ENCODE peak calls at places on chromosome 16, in six cellular contexts. F is Peyer's patch, K is stomach, A is IMR-90, J is HCT116, O is prostate gland. R is an unnamed sample.

GRCh38 chr16:77652399-77652798 is 69.9 kb upstream of the NUDT7 start:
- DNase-seq in F (no peak), K (no peak), A (no peak), J (no peak), O (no peak), R (no peak)

GRCh38 chr16:50071075-50071671 is 5.4 kb downstream of the HEATR3 start:
- DNase-seq in F (no peak), K (no peak), A (no peak), J (no peak), O (no peak), R (no peak)

GRCh38 chr16:70601576-70602575 is 44.5 kb upstream of the IL34 start:
- DNase-seq in F (no peak), K (no peak), A (peak; percentile 24), J (no peak), O (no peak), R (no peak)

GRCh38 chr16:57639172-57639571 is 10.7 kb downstream of the ADGRG1 start:
- DNase-seq in F (no peak), K (peak; percentile 67), A (no peak), J (no peak), O (peak; percentile 54), R (no peak)

GRCh38 chr16:72210571-72210970 is 38.6 kb upstream of the PMFBP1 start:
- DNase-seq in F (no peak), K (no peak), A (no peak), J (no peak), O (no peak), R (peak; percentile 18)

GRCh38 chr16:22311520-22311919 is 14.3 kb downstream of the POLR3E start:
- DNase-seq in F (no peak), K (no peak), A (no peak), J (no peak), O (no peak), R (no peak)

GRCh38 chr16:28538733-28539596 is at the start of gene NUPR1:
- DNase-seq in F (peak; percentile 89), K (peak; percentile 95), A (peak; percentile 97), J (no peak), O (peak; percentile 99), R (no peak)

GRCh38 chr16:25258856-25259179 is 1.2 kb upstream of the ZKSCAN2 start:
- DNase-seq in F (no peak), K (no peak), A (no peak), J (no peak), O (no peak), R (no peak)

GRCh38 chr16:57618306-57619132 is 9.9 kb upstream of the ADGRG1 start:
- DNase-seq in F (peak; percentile 18), K (peak; percentile 64), A (peak; percentile 47), J (no peak), O (peak; percentile 77), R (no peak)

GRCh38 chr16:10565167-10565566 is 15.2 kb downstream of the EMP2 start:
- DNase-seq in F (no peak), K (no peak), A (peak; percentile 18), J (no peak), O (no peak), R (no peak)

GRCh38 chr16:8044796-8045195 is 545.5 kb downstream of the TMEM114 start:
- DNase-seq in F (no peak), K (no peak), A (no peak), J (no peak), O (no peak), R (no peak)

GRCh38 chr16:3182608-3183444 is 5.2 kb upstream of the OR1F1 start:
- DNase-seq in F (peak; percentile 67), K (peak; percentile 37), A (peak; percentile 55), J (no peak), O (no peak), R (peak; percentile 52)

GRCh38 chr16:85428899-85429775 is 184.0 kb upstream of the GSE1 start:
- DNase-seq in F (peak; percentile 39), K (no peak), A (no peak), J (no peak), O (no peak), R (no peak)

GRCh38 chr16:50635505-50636392 is 45.4 kb downstream of the SNX20 start:
- DNase-seq in F (no peak), K (no peak), A (no peak), J (peak; percentile 8), O (no peak), R (peak; percentile 64)

DNA sequence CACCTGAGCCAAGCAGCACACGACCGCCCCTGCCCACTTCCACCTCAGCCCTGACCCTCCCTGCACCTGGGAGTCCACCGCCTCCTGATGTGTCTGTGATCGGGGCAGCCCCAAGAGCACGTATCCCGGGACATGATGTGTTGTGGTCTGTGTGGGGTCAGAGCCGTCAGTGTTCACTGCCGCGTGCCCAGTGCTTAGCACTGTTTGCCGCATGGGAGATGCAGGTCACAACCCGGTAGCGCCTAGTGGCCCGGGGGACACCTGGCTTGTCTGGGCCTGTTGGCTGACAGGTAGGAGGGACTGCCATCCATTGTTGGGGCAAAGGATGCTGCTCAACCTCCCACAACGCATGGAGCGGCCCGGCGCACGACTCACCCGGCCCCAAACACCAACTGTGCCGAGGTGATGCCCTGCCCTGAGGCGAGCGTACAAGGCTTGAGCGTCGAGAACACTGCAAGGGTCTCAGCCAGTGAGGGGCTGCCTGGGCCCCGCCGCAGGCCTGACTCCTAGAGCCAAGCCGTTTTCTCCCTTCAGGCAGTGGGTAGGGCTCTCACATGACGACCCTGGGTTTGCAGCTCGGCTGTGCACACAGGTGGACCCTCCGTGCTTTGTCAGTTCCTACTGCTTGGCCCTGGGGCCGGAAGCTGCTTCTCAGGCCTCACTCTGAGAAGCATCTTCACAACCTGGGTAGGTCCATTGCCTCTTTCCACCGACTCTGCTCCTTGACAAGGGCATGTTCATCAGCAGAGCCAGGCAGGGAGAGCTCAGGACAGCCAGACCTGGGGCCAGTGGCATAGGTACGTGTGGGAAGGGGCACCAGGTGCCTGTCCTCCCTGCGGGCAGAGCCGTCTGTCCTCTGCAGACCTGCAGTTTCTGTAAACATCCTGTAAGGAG is 5.9 kb upstream of the C16orf95 start:
- DNase-seq in F (no peak), K (no peak), A (no peak), J (no peak), O (no peak), R (no peak)
- TF ChIP-seq POLR2A in F (no peak), K (no peak), A (no peak), J (no peak), O (no peak), R (no peak)

GRCh38 chr16:48613061-48613957 is 3.3 kb upstream of the N4BP1 start:
- DNase-seq in F (peak; percentile 75), K (peak; percentile 25), A (peak; percentile 90), J (no peak), O (no peak), R (peak; percentile 60)
- TF ChIP-seq POLR2A in F (no peak), K (no peak), A (no peak), J (no peak), O (no peak), R (no peak)

GRCh38 chr16:54422159-54422558 is 135.6 kb upstream of the IRX3 start:
- DNase-seq in F (no peak), K (peak; percentile 62), A (no peak), J (no peak), O (peak; percentile 77), R (no peak)
- TF ChIP-seq POLR2A in F (no peak), K (no peak), A (no peak), J (no peak), O (no peak), R (no peak)

DNA sequence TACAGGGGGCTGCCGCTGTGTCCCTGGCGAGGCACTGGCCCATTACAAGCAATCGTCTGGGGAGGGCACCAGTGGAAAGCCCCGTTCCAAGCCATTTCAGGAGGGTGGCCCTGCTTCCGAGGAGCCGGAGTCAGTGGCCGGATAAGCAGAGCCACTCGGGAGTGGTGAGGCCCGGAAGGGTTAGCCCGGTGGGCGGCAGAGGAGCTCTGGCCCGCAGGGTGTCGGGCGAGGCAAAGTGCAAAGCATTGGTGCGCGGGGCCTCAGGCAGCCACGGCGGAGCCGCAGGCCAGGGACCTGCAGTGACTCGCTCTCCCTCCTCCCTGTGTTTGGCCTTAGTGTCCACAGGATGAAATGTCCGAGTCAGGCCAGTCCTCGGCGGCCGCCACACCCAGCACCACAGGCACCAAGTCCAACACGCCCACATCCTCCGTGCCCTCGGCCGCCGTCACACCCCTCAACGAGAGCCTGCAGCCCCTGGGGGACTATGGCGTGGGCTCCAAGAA is 24.6 kb downstream of the NME3 start:
- DNase-seq in F (no peak), K (no peak), A (no peak), J (no peak), O (no peak), R (no peak)
- TF ChIP-seq POLR2A in F (no peak), K (no peak), A (no peak), J (no peak), O (no peak), R (no peak)